ENCODE peak calls at places on chromosomes 13 and 19, in nine cellular contexts. One of them, this sample, is unnamed.

GRCh38 chr13:96539791-96540190 is 449.9 kb downstream of the HS6ST3 start:
- DNase-seq in astrocyte: no peak
- DNase-seq in stimulated activated CD8-positive, alpha-beta memory T cell treated with anti-CD3 and anti-CD28 coated beads, Interleukin-2, amount 100 ng/mL, for 48 hours: no peak
- DNase-seq in naive thymus-derived CD8-positive, alpha-beta T cell: no peak
- DNase-seq in stimulated activated CD4-positive, alpha-beta T cell treated with anti-CD3 and anti-CD28 coated beads, Interleukin-2, amount 100 ng/mL, for 48 hours: no peak
- DNase-seq in progenitor cell of endocrine pancreas: no peak
- DNase-seq in M059J: no peak
- DNase-seq in trophoblast cell: peak
- DNase-seq in fibroblast of the aortic adventitia: no peak
- DNase-seq in this sample: no peak

GRCh38 chr13:41505209-41505835 is 48.0 kb downstream of the RGCC start:
- DNase-seq in fibroblast of the aortic adventitia: peak
- DNase-seq in trophoblast cell: peak
- DNase-seq in stimulated activated CD8-positive, alpha-beta memory T cell treated with anti-CD3 and anti-CD28 coated beads, Interleukin-2, amount 100 ng/mL, for 48 hours: no peak
- DNase-seq in progenitor cell of endocrine pancreas: no peak
- DNase-seq in stimulated activated CD4-positive, alpha-beta T cell treated with anti-CD3 and anti-CD28 coated beads, Interleukin-2, amount 100 ng/mL, for 48 hours: no peak
- DNase-seq in astrocyte: peak
- DNase-seq in M059J: peak
- DNase-seq in naive thymus-derived CD8-positive, alpha-beta T cell: no peak
- DNase-seq in this sample: no peak

GRCh38 chr19:676343-677105 is at the start of gene FSTL3:
- DNase-seq in stimulated activated CD4-positive, alpha-beta T cell treated with anti-CD3 and anti-CD28 coated beads, Interleukin-2, amount 100 ng/mL, for 48 hours: no peak
- DNase-seq in progenitor cell of endocrine pancreas: no peak
- DNase-seq in trophoblast cell: peak
- DNase-seq in astrocyte: no peak
- DNase-seq in stimulated activated CD8-positive, alpha-beta memory T cell treated with anti-CD3 and anti-CD28 coated beads, Interleukin-2, amount 100 ng/mL, for 48 hours: no peak
- DNase-seq in M059J: peak
- DNase-seq in naive thymus-derived CD8-positive, alpha-beta T cell: no peak
- DNase-seq in fibroblast of the aortic adventitia: peak
- DNase-seq in this sample: no peak

GRCh38 chr19:45404557-45405434 is at the start of gene PPP1R13L:
- DNase-seq in naive thymus-derived CD8-positive, alpha-beta T cell: no peak
- DNase-seq in progenitor cell of endocrine pancreas: peak
- DNase-seq in fibroblast of the aortic adventitia: peak
- DNase-seq in astrocyte: peak
- DNase-seq in trophoblast cell: peak
- DNase-seq in M059J: peak
- DNase-seq in stimulated activated CD8-positive, alpha-beta memory T cell treated with anti-CD3 and anti-CD28 coated beads, Interleukin-2, amount 100 ng/mL, for 48 hours: peak
- DNase-seq in stimulated activated CD4-positive, alpha-beta T cell treated with anti-CD3 and anti-CD28 coated beads, Interleukin-2, amount 100 ng/mL, for 48 hours: peak
- DNase-seq in this sample: peak

GRCh38 chr13:19726611-19727010 is 56.1 kb downstream of the PSPC1 start:
- DNase-seq in progenitor cell of endocrine pancreas: no peak
- DNase-seq in stimulated activated CD4-positive, alpha-beta T cell treated with anti-CD3 and anti-CD28 coated beads, Interleukin-2, amount 100 ng/mL, for 48 hours: no peak
- DNase-seq in trophoblast cell: no peak
- DNase-seq in stimulated activated CD8-positive, alpha-beta memory T cell treated with anti-CD3 and anti-CD28 coated beads, Interleukin-2, amount 100 ng/mL, for 48 hours: no peak
- DNase-seq in fibroblast of the aortic adventitia: peak
- DNase-seq in M059J: no peak
- DNase-seq in astrocyte: no peak
- DNase-seq in naive thymus-derived CD8-positive, alpha-beta T cell: no peak
- DNase-seq in this sample: no peak

GRCh38 chr19:7746903-7747884 is at the start of gene CD209:
- DNase-seq in stimulated activated CD4-positive, alpha-beta T cell treated with anti-CD3 and anti-CD28 coated beads, Interleukin-2, amount 100 ng/mL, for 48 hours: no peak
- DNase-seq in astrocyte: no peak
- DNase-seq in stimulated activated CD8-positive, alpha-beta memory T cell treated with anti-CD3 and anti-CD28 coated beads, Interleukin-2, amount 100 ng/mL, for 48 hours: no peak
- DNase-seq in trophoblast cell: peak
- DNase-seq in fibroblast of the aortic adventitia: no peak
- DNase-seq in naive thymus-derived CD8-positive, alpha-beta T cell: no peak
- DNase-seq in progenitor cell of endocrine pancreas: no peak
- DNase-seq in M059J: no peak
- DNase-seq in this sample: no peak

GRCh38 chr19:1424182-1424955 is 13.8 kb upstream of the RPS15 start:
- DNase-seq in astrocyte: no peak
- DNase-seq in progenitor cell of endocrine pancreas: no peak
- DNase-seq in fibroblast of the aortic adventitia: no peak
- DNase-seq in stimulated activated CD8-positive, alpha-beta memory T cell treated with anti-CD3 and anti-CD28 coated beads, Interleukin-2, amount 100 ng/mL, for 48 hours: no peak
- DNase-seq in M059J: no peak
- DNase-seq in stimulated activated CD4-positive, alpha-beta T cell treated with anti-CD3 and anti-CD28 coated beads, Interleukin-2, amount 100 ng/mL, for 48 hours: no peak
- DNase-seq in trophoblast cell: no peak
- DNase-seq in naive thymus-derived CD8-positive, alpha-beta T cell: no peak
- DNase-seq in this sample: no peak

GRCh38 chr13:85287528-85287927 is 511.7 kb downstream of the SLITRK6 start:
- DNase-seq in M059J: no peak
- DNase-seq in stimulated activated CD8-positive, alpha-beta memory T cell treated with anti-CD3 and anti-CD28 coated beads, Interleukin-2, amount 100 ng/mL, for 48 hours: no peak
- DNase-seq in astrocyte: no peak
- DNase-seq in progenitor cell of endocrine pancreas: no peak
- DNase-seq in fibroblast of the aortic adventitia: no peak
- DNase-seq in trophoblast cell: no peak
- DNase-seq in naive thymus-derived CD8-positive, alpha-beta T cell: no peak
- DNase-seq in stimulated activated CD4-positive, alpha-beta T cell treated with anti-CD3 and anti-CD28 coated beads, Interleukin-2, amount 100 ng/mL, for 48 hours: no peak
- DNase-seq in this sample: no peak

GRCh38 chr19:6963937-6964336 is 57.3 kb downstream of the MBD3L2B start:
- DNase-seq in M059J: no peak
- DNase-seq in progenitor cell of endocrine pancreas: no peak
- DNase-seq in stimulated activated CD4-positive, alpha-beta T cell treated with anti-CD3 and anti-CD28 coated beads, Interleukin-2, amount 100 ng/mL, for 48 hours: peak
- DNase-seq in stimulated activated CD8-positive, alpha-beta memory T cell treated with anti-CD3 and anti-CD28 coated beads, Interleukin-2, amount 100 ng/mL, for 48 hours: peak
- DNase-seq in astrocyte: no peak
- DNase-seq in naive thymus-derived CD8-positive, alpha-beta T cell: peak
- DNase-seq in fibroblast of the aortic adventitia: no peak
- DNase-seq in trophoblast cell: peak
- DNase-seq in this sample: no peak

GRCh38 chr13:32610977-32611376 is 24.7 kb downstream of the PDS5B start:
- DNase-seq in M059J: no peak
- DNase-seq in stimulated activated CD8-positive, alpha-beta memory T cell treated with anti-CD3 and anti-CD28 coated beads, Interleukin-2, amount 100 ng/mL, for 48 hours: no peak
- DNase-seq in astrocyte: no peak
- DNase-seq in naive thymus-derived CD8-positive, alpha-beta T cell: no peak
- DNase-seq in stimulated activated CD4-positive, alpha-beta T cell treated with anti-CD3 and anti-CD28 coated beads, Interleukin-2, amount 100 ng/mL, for 48 hours: no peak
- DNase-seq in fibroblast of the aortic adventitia: no peak
- DNase-seq in trophoblast cell: no peak
- DNase-seq in progenitor cell of endocrine pancreas: no peak
- DNase-seq in this sample: no peak

GRCh38 chr19:4208385-4209094 is 20.8 kb upstream of the EBI3 start:
- DNase-seq in progenitor cell of endocrine pancreas: no peak
- DNase-seq in stimulated activated CD4-positive, alpha-beta T cell treated with anti-CD3 and anti-CD28 coated beads, Interleukin-2, amount 100 ng/mL, for 48 hours: no peak
- DNase-seq in astrocyte: peak
- DNase-seq in stimulated activated CD8-positive, alpha-beta memory T cell treated with anti-CD3 and anti-CD28 coated beads, Interleukin-2, amount 100 ng/mL, for 48 hours: no peak
- DNase-seq in naive thymus-derived CD8-positive, alpha-beta T cell: no peak
- DNase-seq in M059J: peak
- DNase-seq in trophoblast cell: peak
- DNase-seq in fibroblast of the aortic adventitia: no peak
- DNase-seq in this sample: no peak

GRCh38 chr19:8071912-8072311 is 19.4 kb downstream of the CCL25 start:
- DNase-seq in fibroblast of the aortic adventitia: no peak
- DNase-seq in stimulated activated CD8-positive, alpha-beta memory T cell treated with anti-CD3 and anti-CD28 coated beads, Interleukin-2, amount 100 ng/mL, for 48 hours: no peak
- DNase-seq in stimulated activated CD4-positive, alpha-beta T cell treated with anti-CD3 and anti-CD28 coated beads, Interleukin-2, amount 100 ng/mL, for 48 hours: no peak
- DNase-seq in naive thymus-derived CD8-positive, alpha-beta T cell: no peak
- DNase-seq in progenitor cell of endocrine pancreas: no peak
- DNase-seq in M059J: no peak
- DNase-seq in astrocyte: no peak
- DNase-seq in trophoblast cell: no peak
- DNase-seq in this sample: no peak

GRCh38 chr19:44777715-44778347 is at the start of gene CBLC:
- DNase-seq in fibroblast of the aortic adventitia: no peak
- DNase-seq in trophoblast cell: peak
- DNase-seq in astrocyte: no peak
- DNase-seq in stimulated activated CD4-positive, alpha-beta T cell treated with anti-CD3 and anti-CD28 coated beads, Interleukin-2, amount 100 ng/mL, for 48 hours: no peak
- DNase-seq in progenitor cell of endocrine pancreas: peak
- DNase-seq in stimulated activated CD8-positive, alpha-beta memory T cell treated with anti-CD3 and anti-CD28 coated beads, Interleukin-2, amount 100 ng/mL, for 48 hours: no peak
- DNase-seq in naive thymus-derived CD8-positive, alpha-beta T cell: no peak
- DNase-seq in M059J: no peak
- DNase-seq in this sample: no peak

GRCh38 chr13:114096811-114097503 is 35.5 kb downstream of the RASA3 start:
- DNase-seq in stimulated activated CD4-positive, alpha-beta T cell treated with anti-CD3 and anti-CD28 coated beads, Interleukin-2, amount 100 ng/mL, for 48 hours: no peak
- DNase-seq in trophoblast cell: no peak
- DNase-seq in naive thymus-derived CD8-positive, alpha-beta T cell: no peak
- DNase-seq in stimulated activated CD8-positive, alpha-beta memory T cell treated with anti-CD3 and anti-CD28 coated beads, Interleukin-2, amount 100 ng/mL, for 48 hours: no peak
- DNase-seq in astrocyte: no peak
- DNase-seq in fibroblast of the aortic adventitia: no peak
- DNase-seq in progenitor cell of endocrine pancreas: no peak
- DNase-seq in M059J: no peak
- DNase-seq in this sample: no peak

GRCh38 chr19:19662344-19662743 is 1.1 kb downstream of the ATP13A1 start:
- DNase-seq in stimulated activated CD4-positive, alpha-beta T cell treated with anti-CD3 and anti-CD28 coated beads, Interleukin-2, amount 100 ng/mL, for 48 hours: no peak
- DNase-seq in fibroblast of the aortic adventitia: no peak
- DNase-seq in trophoblast cell: no peak
- DNase-seq in M059J: no peak
- DNase-seq in progenitor cell of endocrine pancreas: no peak
- DNase-seq in stimulated activated CD8-positive, alpha-beta memory T cell treated with anti-CD3 and anti-CD28 coated beads, Interleukin-2, amount 100 ng/mL, for 48 hours: no peak
- DNase-seq in astrocyte: no peak
- DNase-seq in naive thymus-derived CD8-positive, alpha-beta T cell: no peak
- DNase-seq in this sample: no peak

GRCh38 chr19:1066251-1066747 is 668 bp upstream of the ARHGAP45 start:
- DNase-seq in stimulated activated CD4-positive, alpha-beta T cell treated with anti-CD3 and anti-CD28 coated beads, Interleukin-2, amount 100 ng/mL, for 48 hours: no peak
- DNase-seq in fibroblast of the aortic adventitia: no peak
- DNase-seq in trophoblast cell: peak
- DNase-seq in progenitor cell of endocrine pancreas: no peak
- DNase-seq in M059J: peak
- DNase-seq in stimulated activated CD8-positive, alpha-beta memory T cell treated with anti-CD3 and anti-CD28 coated beads, Interleukin-2, amount 100 ng/mL, for 48 hours: no peak
- DNase-seq in naive thymus-derived CD8-positive, alpha-beta T cell: peak
- DNase-seq in astrocyte: no peak
- DNase-seq in this sample: no peak

GRCh38 chr13:114122591-114123211 is 9.7 kb downstream of the RASA3 start:
- DNase-seq in progenitor cell of endocrine pancreas: no peak
- DNase-seq in M059J: no peak
- DNase-seq in trophoblast cell: no peak
- DNase-seq in astrocyte: no peak
- DNase-seq in stimulated activated CD4-positive, alpha-beta T cell treated with anti-CD3 and anti-CD28 coated beads, Interleukin-2, amount 100 ng/mL, for 48 hours: no peak
- DNase-seq in stimulated activated CD8-positive, alpha-beta memory T cell treated with anti-CD3 and anti-CD28 coated beads, Interleukin-2, amount 100 ng/mL, for 48 hours: no peak
- DNase-seq in naive thymus-derived CD8-positive, alpha-beta T cell: no peak
- DNase-seq in fibroblast of the aortic adventitia: no peak
- DNase-seq in this sample: no peak

GRCh38 chr19:10896851-10897526 is 25.6 kb downstream of the CARM1 start:
- DNase-seq in progenitor cell of endocrine pancreas: no peak
- DNase-seq in fibroblast of the aortic adventitia: no peak
- DNase-seq in stimulated activated CD4-positive, alpha-beta T cell treated with anti-CD3 and anti-CD28 coated beads, Interleukin-2, amount 100 ng/mL, for 48 hours: no peak
- DNase-seq in trophoblast cell: no peak
- DNase-seq in stimulated activated CD8-positive, alpha-beta memory T cell treated with anti-CD3 and anti-CD28 coated beads, Interleukin-2, amount 100 ng/mL, for 48 hours: no peak
- DNase-seq in astrocyte: no peak
- DNase-seq in naive thymus-derived CD8-positive, alpha-beta T cell: no peak
- DNase-seq in M059J: no peak
- DNase-seq in this sample: no peak

GRCh38 chr13:114311387-114311786 is 2.9 kb upstream of the CHAMP1 start:
- DNase-seq in naive thymus-derived CD8-positive, alpha-beta T cell: no peak
- DNase-seq in astrocyte: no peak
- DNase-seq in M059J: no peak
- DNase-seq in stimulated activated CD4-positive, alpha-beta T cell treated with anti-CD3 and anti-CD28 coated beads, Interleukin-2, amount 100 ng/mL, for 48 hours: no peak
- DNase-seq in stimulated activated CD8-positive, alpha-beta memory T cell treated with anti-CD3 and anti-CD28 coated beads, Interleukin-2, amount 100 ng/mL, for 48 hours: no peak
- DNase-seq in progenitor cell of endocrine pancreas: no peak
- DNase-seq in trophoblast cell: no peak
- DNase-seq in fibroblast of the aortic adventitia: no peak
- DNase-seq in this sample: no peak

GRCh38 chr19:23512151-23512925 is 117.1 kb upstream of the ZNF91 start:
- DNase-seq in stimulated activated CD4-positive, alpha-beta T cell treated with anti-CD3 and anti-CD28 coated beads, Interleukin-2, amount 100 ng/mL, for 48 hours: no peak
- DNase-seq in stimulated activated CD8-positive, alpha-beta memory T cell treated with anti-CD3 and anti-CD28 coated beads, Interleukin-2, amount 100 ng/mL, for 48 hours: no peak
- DNase-seq in fibroblast of the aortic adventitia: no peak
- DNase-seq in astrocyte: no peak
- DNase-seq in naive thymus-derived CD8-positive, alpha-beta T cell: no peak
- DNase-seq in trophoblast cell: peak
- DNase-seq in M059J: no peak
- DNase-seq in progenitor cell of endocrine pancreas: no peak
- DNase-seq in this sample: no peak

GRCh38 chr19:55647732-55648656 is at the start of gene CCDC106:
- DNase-seq in trophoblast cell: peak
- DNase-seq in stimulated activated CD8-positive, alpha-beta memory T cell treated with anti-CD3 and anti-CD28 coated beads, Interleukin-2, amount 100 ng/mL, for 48 hours: no peak
- DNase-seq in M059J: peak
- DNase-seq in naive thymus-derived CD8-positive, alpha-beta T cell: peak
- DNase-seq in astrocyte: peak
- DNase-seq in fibroblast of the aortic adventitia: peak
- DNase-seq in stimulated activated CD4-positive, alpha-beta T cell treated with anti-CD3 and anti-CD28 coated beads, Interleukin-2, amount 100 ng/mL, for 48 hours: no peak
- DNase-seq in progenitor cell of endocrine pancreas: peak
- DNase-seq in this sample: no peak

GRCh38 chr13:42378383-42378780 is 106.4 kb downstream of the AKAP11 start:
- DNase-seq in astrocyte: no peak
- DNase-seq in stimulated activated CD4-positive, alpha-beta T cell treated with anti-CD3 and anti-CD28 coated beads, Interleukin-2, amount 100 ng/mL, for 48 hours: no peak
- DNase-seq in naive thymus-derived CD8-positive, alpha-beta T cell: no peak
- DNase-seq in trophoblast cell: no peak
- DNase-seq in progenitor cell of endocrine pancreas: no peak
- DNase-seq in stimulated activated CD8-positive, alpha-beta memory T cell treated with anti-CD3 and anti-CD28 coated beads, Interleukin-2, amount 100 ng/mL, for 48 hours: peak
- DNase-seq in fibroblast of the aortic adventitia: no peak
- DNase-seq in M059J: no peak
- DNase-seq in this sample: no peak

GRCh38 chr13:110245421-110245899 is 61.5 kb downstream of the COL4A1 start:
- DNase-seq in naive thymus-derived CD8-positive, alpha-beta T cell: no peak
- DNase-seq in stimulated activated CD8-positive, alpha-beta memory T cell treated with anti-CD3 and anti-CD28 coated beads, Interleukin-2, amount 100 ng/mL, for 48 hours: no peak
- DNase-seq in stimulated activated CD4-positive, alpha-beta T cell treated with anti-CD3 and anti-CD28 coated beads, Interleukin-2, amount 100 ng/mL, for 48 hours: no peak
- DNase-seq in trophoblast cell: no peak
- DNase-seq in M059J: peak
- DNase-seq in fibroblast of the aortic adventitia: peak
- DNase-seq in progenitor cell of endocrine pancreas: no peak
- DNase-seq in astrocyte: peak
- DNase-seq in this sample: no peak

GRCh38 chr13:23060972-23061371 is 119.8 kb upstream of the SGCG start:
- DNase-seq in stimulated activated CD8-positive, alpha-beta memory T cell treated with anti-CD3 and anti-CD28 coated beads, Interleukin-2, amount 100 ng/mL, for 48 hours: no peak
- DNase-seq in M059J: no peak
- DNase-seq in astrocyte: no peak
- DNase-seq in fibroblast of the aortic adventitia: no peak
- DNase-seq in progenitor cell of endocrine pancreas: no peak
- DNase-seq in trophoblast cell: no peak
- DNase-seq in stimulated activated CD4-positive, alpha-beta T cell treated with anti-CD3 and anti-CD28 coated beads, Interleukin-2, amount 100 ng/mL, for 48 hours: no peak
- DNase-seq in naive thymus-derived CD8-positive, alpha-beta T cell: no peak
- DNase-seq in this sample: no peak

GRCh38 chr13:112693831-112694497 is 4.1 kb downstream of the ATP11A start:
- DNase-seq in M059J: peak
- DNase-seq in stimulated activated CD4-positive, alpha-beta T cell treated with anti-CD3 and anti-CD28 coated beads, Interleukin-2, amount 100 ng/mL, for 48 hours: no peak
- DNase-seq in astrocyte: peak
- DNase-seq in naive thymus-derived CD8-positive, alpha-beta T cell: no peak
- DNase-seq in trophoblast cell: peak
- DNase-seq in fibroblast of the aortic adventitia: peak
- DNase-seq in stimulated activated CD8-positive, alpha-beta memory T cell treated with anti-CD3 and anti-CD28 coated beads, Interleukin-2, amount 100 ng/mL, for 48 hours: no peak
- DNase-seq in progenitor cell of endocrine pancreas: no peak
- DNase-seq in this sample: no peak

GRCh38 chr19:42172261-42172660 is 40.0 kb upstream of the POU2F2 start:
- DNase-seq in progenitor cell of endocrine pancreas: no peak
- DNase-seq in trophoblast cell: no peak
- DNase-seq in M059J: no peak
- DNase-seq in naive thymus-derived CD8-positive, alpha-beta T cell: no peak
- DNase-seq in stimulated activated CD4-positive, alpha-beta T cell treated with anti-CD3 and anti-CD28 coated beads, Interleukin-2, amount 100 ng/mL, for 48 hours: no peak
- DNase-seq in stimulated activated CD8-positive, alpha-beta memory T cell treated with anti-CD3 and anti-CD28 coated beads, Interleukin-2, amount 100 ng/mL, for 48 hours: no peak
- DNase-seq in astrocyte: no peak
- DNase-seq in fibroblast of the aortic adventitia: no peak
- DNase-seq in this sample: no peak

GRCh38 chr19:498977-499623 is 2.8 kb downstream of the MADCAM1 start:
- DNase-seq in progenitor cell of endocrine pancreas: no peak
- DNase-seq in fibroblast of the aortic adventitia: no peak
- DNase-seq in astrocyte: no peak
- DNase-seq in stimulated activated CD8-positive, alpha-beta memory T cell treated with anti-CD3 and anti-CD28 coated beads, Interleukin-2, amount 100 ng/mL, for 48 hours: no peak
- DNase-seq in naive thymus-derived CD8-positive, alpha-beta T cell: no peak
- DNase-seq in M059J: no peak
- DNase-seq in stimulated activated CD4-positive, alpha-beta T cell treated with anti-CD3 and anti-CD28 coated beads, Interleukin-2, amount 100 ng/mL, for 48 hours: no peak
- DNase-seq in trophoblast cell: no peak
- DNase-seq in this sample: no peak

GRCh38 chr13:100302391-100302790 is 213.5 kb downstream of the PCCA start:
- DNase-seq in M059J: no peak
- DNase-seq in naive thymus-derived CD8-positive, alpha-beta T cell: no peak
- DNase-seq in trophoblast cell: no peak
- DNase-seq in stimulated activated CD4-positive, alpha-beta T cell treated with anti-CD3 and anti-CD28 coated beads, Interleukin-2, amount 100 ng/mL, for 48 hours: no peak
- DNase-seq in stimulated activated CD8-positive, alpha-beta memory T cell treated with anti-CD3 and anti-CD28 coated beads, Interleukin-2, amount 100 ng/mL, for 48 hours: no peak
- DNase-seq in astrocyte: no peak
- DNase-seq in progenitor cell of endocrine pancreas: no peak
- DNase-seq in fibroblast of the aortic adventitia: no peak
- DNase-seq in this sample: no peak

GRCh38 chr19:38538793-38539528 is 78.8 kb downstream of the MAP4K1 start:
- DNase-seq in trophoblast cell: no peak
- DNase-seq in astrocyte: no peak
- DNase-seq in M059J: no peak
- DNase-seq in fibroblast of the aortic adventitia: peak
- DNase-seq in naive thymus-derived CD8-positive, alpha-beta T cell: no peak
- DNase-seq in stimulated activated CD8-positive, alpha-beta memory T cell treated with anti-CD3 and anti-CD28 coated beads, Interleukin-2, amount 100 ng/mL, for 48 hours: no peak
- DNase-seq in progenitor cell of endocrine pancreas: no peak
- DNase-seq in stimulated activated CD4-positive, alpha-beta T cell treated with anti-CD3 and anti-CD28 coated beads, Interleukin-2, amount 100 ng/mL, for 48 hours: no peak
- DNase-seq in this sample: no peak

GRCh38 chr19:27776524-27776923 is 1436.4 kb downstream of the UQCRFS1 start:
- DNase-seq in stimulated activated CD8-positive, alpha-beta memory T cell treated with anti-CD3 and anti-CD28 coated beads, Interleukin-2, amount 100 ng/mL, for 48 hours: no peak
- DNase-seq in M059J: peak
- DNase-seq in naive thymus-derived CD8-positive, alpha-beta T cell: no peak
- DNase-seq in trophoblast cell: no peak
- DNase-seq in progenitor cell of endocrine pancreas: no peak
- DNase-seq in fibroblast of the aortic adventitia: no peak
- DNase-seq in stimulated activated CD4-positive, alpha-beta T cell treated with anti-CD3 and anti-CD28 coated beads, Interleukin-2, amount 100 ng/mL, for 48 hours: no peak
- DNase-seq in astrocyte: no peak
- DNase-seq in this sample: no peak

GRCh38 chr13:23724196-23724970 is 154.2 kb downstream of the TNFRSF19 start:
- DNase-seq in stimulated activated CD4-positive, alpha-beta T cell treated with anti-CD3 and anti-CD28 coated beads, Interleukin-2, amount 100 ng/mL, for 48 hours: no peak
- DNase-seq in progenitor cell of endocrine pancreas: no peak
- DNase-seq in M059J: peak
- DNase-seq in astrocyte: no peak
- DNase-seq in naive thymus-derived CD8-positive, alpha-beta T cell: no peak
- DNase-seq in stimulated activated CD8-positive, alpha-beta memory T cell treated with anti-CD3 and anti-CD28 coated beads, Interleukin-2, amount 100 ng/mL, for 48 hours: no peak
- DNase-seq in trophoblast cell: no peak
- DNase-seq in fibroblast of the aortic adventitia: peak
- DNase-seq in this sample: no peak